ENCODE peak calls at places on chromosomes 16 and 17, in five cellular contexts. N is cardiac fibroblast, Z is Caki2, V is Peyer's patch, C is NCI-H1092. I is an unnamed sample.

GRCh38 chr17:50534222-50534978 is 1.9 kb downstream of the EPN3 start:
- DNase-seq in N (no peak), Z (peak), V (peak), C (no peak), I (no peak)

GRCh38 chr16:57191056-57191536 is 5.0 kb downstream of the RSPRY1 start:
- DNase-seq in N (peak), Z (peak), V (no peak), C (no peak), I (peak)

GRCh38 chr17:12977008-12977751 is 40.6 kb downstream of the ELAC2 start:
- DNase-seq in N (peak), Z (no peak), V (no peak), C (no peak), I (no peak)

GRCh38 chr17:75615301-75615700 is 17.9 kb upstream of the SMIM5 start:
- DNase-seq in N (no peak), Z (no peak), V (no peak), C (no peak), I (no peak)

GRCh38 chr17:6626616-6627015 is 13.9 kb downstream of the KIAA0753 start:
- DNase-seq in N (no peak), Z (no peak), V (no peak), C (no peak), I (no peak)

GRCh38 chr16:13062219-13062618 is 160.8 kb downstream of the SHISA9 start:
- DNase-seq in N (no peak), Z (no peak), V (no peak), C (no peak), I (no peak)

GRCh38 chr16:1158456-1159324 is 5.8 kb downstream of the CACNA1H start:
- DNase-seq in N (peak), Z (no peak), V (no peak), C (no peak), I (peak)

GRCh38 chr17:75087558-75088453 is at the start of gene SLC16A5:
- DNase-seq in N (peak), Z (no peak), V (peak), C (no peak), I (peak)

GRCh38 chr17:56173958-56174357 is 20.7 kb downstream of the ANKFN1 start:
- DNase-seq in N (no peak), Z (no peak), V (no peak), C (no peak), I (peak)

GRCh38 chr16:18979936-18980335 is 3.8 kb upstream of the TMC7 start:
- DNase-seq in N (no peak), Z (no peak), V (no peak), C (no peak), I (no peak)

GRCh38 chr16:31676731-31677130 is 149.0 kb downstream of the AHSP start:
- DNase-seq in N (no peak), Z (no peak), V (no peak), C (no peak), I (no peak)

GRCh38 chr16:85523602-85524364 is 89.3 kb upstream of the GSE1 start:
- DNase-seq in N (peak), Z (no peak), V (no peak), C (peak), I (peak)

GRCh38 chr17:32518856-32519768 is 32.3 kb downstream of the CDK5R1 start:
- DNase-seq in N (peak), Z (peak), V (peak), C (peak), I (peak)

GRCh38 chr16:79171504-79172240 is 428.9 kb downstream of the MAF start:
- DNase-seq in N (no peak), Z (no peak), V (no peak), C (peak), I (no peak)

GRCh38 chr17:44266402-44267164 is 1.4 kb downstream of the SLC4A1 start:
- DNase-seq in N (no peak), Z (peak), V (no peak), C (no peak), I (peak)

GRCh38 chr16:2692948-2693651 is 10.8 kb downstream of the KCTD5 start:
- DNase-seq in N (no peak), Z (peak), V (peak), C (no peak), I (peak)

GRCh38 chr17:60392845-60393702 is 1.1 kb upstream of the USP32 start:
- DNase-seq in N (peak), Z (peak), V (peak), C (peak), I (peak)

GRCh38 chr16:4597174-4597573 is 17.5 kb downstream of the UBALD1 start:
- DNase-seq in N (no peak), Z (peak), V (no peak), C (no peak), I (no peak)

GRCh38 chr16:83402969-83403368 is 404.8 kb upstream of the HSBP1 start:
- DNase-seq in N (peak), Z (no peak), V (no peak), C (peak), I (peak)

GRCh38 chr16:27325736-27326135 is 12.0 kb downstream of the IL4R start:
- DNase-seq in N (no peak), Z (no peak), V (no peak), C (no peak), I (no peak)

I was measured in fibroblast of lung.